ENCODE peak calls at places on chromosomes 12 and 14, in six cellular contexts. D is renal cortical epithelial cell, K is foreskin fibroblast, Z is Panc1, G is fibroblast of lung, H is right cardiac atrium. Y is an unnamed sample.

GRCh38 chr12:52818376-52818775 is 4.5 kb upstream of the KRT4 start:
- DNase-seq in K (no peak), Z (no peak), H (no peak), D (no peak), G (no peak), Y (no peak)

GRCh38 chr14:32201816-32202467 is at the start of gene RNU6-7:
- DNase-seq in H (peak; percentile 57), G (peak; percentile 32), D (peak; percentile 19), Z (peak; percentile 46), K (peak; percentile 27), Y (peak; percentile 34)

GRCh38 chr14:103078420-103078749 is 5.6 kb upstream of the LBHD2 start:
- DNase-seq in G (peak; percentile 64), D (peak; percentile 72), Z (peak; percentile 59), H (peak; percentile 93), K (peak; percentile 90), Y (peak; percentile 81)

GRCh38 chr12:111777345-111778045 is 10.8 kb downstream of the ALDH2 start:
- DNase-seq in K (no peak), H (peak; percentile 71), Z (no peak), D (peak; percentile 96), G (no peak), Y (no peak)

GRCh38 chr14:93964281-93964680 is 12.1 kb downstream of the ASB2 start:
- DNase-seq in K (no peak), D (no peak), Z (no peak), H (no peak), G (no peak), Y (no peak)

GRCh38 chr14:68766299-68767247 is 26.3 kb downstream of the ZFP36L1 start:
- DNase-seq in Z (no peak), D (no peak), K (no peak), H (no peak), G (no peak), Y (no peak)

GRCh38 chr12:68178184-68178583 is 18.6 kb upstream of the IFNG start:
- DNase-seq in G (no peak), K (no peak), Z (no peak), H (no peak), D (no peak), Y (no peak)

GRCh38 chr14:73740921-73741326 is 26.7 kb upstream of the PNMA1 start:
- DNase-seq in Z (no peak), H (peak; percentile 92), D (peak; percentile 47), G (no peak), K (peak; percentile 84), Y (peak; percentile 88)

GRCh38 chr14:71117839-71118743 is 210.8 kb downstream of the PCNX1 start:
- DNase-seq in Z (no peak), K (no peak), D (peak; percentile 86), G (peak; percentile 90), H (no peak), Y (peak; percentile 62)

GRCh38 chr12:76025601-76026575 is 5.7 kb downstream of the PHLDA1 start:
- DNase-seq in H (no peak), K (peak; percentile 85), G (peak; percentile 57), D (peak; percentile 69), Z (no peak), Y (no peak)

GRCh38 chr12:23795494-23795893 is 154.0 kb downstream of the SOX5 start:
- DNase-seq in H (no peak), Z (no peak), D (no peak), K (no peak), G (no peak), Y (no peak)

GRCh38 chr14:91279354-91279753 is 34.9 kb upstream of the GPR68 start:
- DNase-seq in Z (no peak), G (no peak), H (peak; percentile 16), K (no peak), D (no peak), Y (no peak)

GRCh38 chr12:67025543-67026114 is 243.5 kb upstream of the CAND1 start:
- DNase-seq in Z (peak; percentile 24), H (no peak), D (peak; percentile 29), K (peak; percentile 4), G (no peak), Y (no peak)

GRCh38 chr12:2795291-2796186 is 769 bp downstream of the FKBP4 start:
- DNase-seq in G (peak; percentile 49), Z (no peak), K (peak; percentile 88), D (no peak), H (peak; percentile 94), Y (peak; percentile 35)

GRCh38 chr12:87116778-87117177 is 860.6 kb upstream of the MGAT4C start:
- DNase-seq in K (no peak), G (no peak), Z (no peak), D (no peak), H (no peak), Y (no peak)